ENCODE peak calls at places on chromosome 11, in five cellular contexts. L, R, U, K and X are unnamed samples.

GRCh38 chr11:2325719-2326118 is 23.9 kb downstream of the TSPAN32 start:
- DNase-seq in L (no peak), R (no peak), U (no peak), K (peak; percentile 77), X (no peak)

GRCh38 chr11:67656278-67656922 is 5.9 kb upstream of the ACY3 start:
- DNase-seq in L (no peak), R (no peak), U (no peak), K (no peak), X (no peak)

GRCh38 chr11:13101836-13102574 is 92.9 kb downstream of the RASSF10 start:
- DNase-seq in L (peak; percentile 29), R (no peak), U (no peak), K (no peak), X (no peak)

GRCh38 chr11:2077061-2077802 is 62.0 kb downstream of the IGF2 start:
- DNase-seq in L (peak; percentile 72), R (no peak), U (no peak), K (no peak), X (no peak)

GRCh38 chr11:72625746-72626636 is 48.2 kb downstream of the PDE2A start:
- DNase-seq in L (no peak), R (no peak), U (no peak), K (peak; percentile 91), X (no peak)

GRCh38 chr11:1542267-1542666 is 29.8 kb downstream of the DUSP8 start:
- DNase-seq in L (no peak), R (no peak), U (no peak), K (peak; percentile 16), X (no peak)

GRCh38 chr11:23212829-23213228 is 352.6 kb upstream of the CCDC179 start:
- DNase-seq in L (no peak), R (no peak), U (no peak), K (no peak), X (no peak)

GRCh38 chr11:19027829-19028595 is 32.5 kb downstream of the MRGPRX2 start:
- DNase-seq in L (no peak), R (no peak), U (no peak), K (no peak), X (peak; percentile 25)

GRCh38 chr11:129115652-129116585 is 76.2 kb downstream of the ARHGAP32 start:
- DNase-seq in L (no peak), R (no peak), U (no peak), K (no peak), X (no peak)

GRCh38 chr11:72015511-72016061 is 16.9 kb downstream of the IL18BP start:
- DNase-seq in L (no peak), R (no peak), U (no peak), K (peak; percentile 54), X (no peak)

GRCh38 chr11:10581481-10582019 is 13.1 kb upstream of the LYVE1 start:
- DNase-seq in L (no peak), R (no peak), U (no peak), K (peak; percentile 64), X (no peak)

GRCh38 chr11:96275807-96276594 is 67.0 kb downstream of the MAML2 start:
- DNase-seq in L (no peak), R (no peak), U (no peak), K (no peak), X (no peak)

GRCh38 chr11:68509105-68509504 is 48.6 kb downstream of the PPP6R3 start:
- DNase-seq in L (no peak), R (no peak), U (no peak), K (no peak), X (no peak)

GRCh38 chr11:57680552-57680874 is 12.6 kb downstream of the ZDHHC5 start:
- DNase-seq in L (no peak), R (no peak), U (no peak), K (no peak), X (no peak)

GRCh38 chr11:11403763-11404725 is 51.0 kb upstream of the CSNK2A3 start:
- DNase-seq in L (no peak), R (no peak), U (no peak), K (peak; percentile 74), X (no peak)

GRCh38 chr11:12785901-12786300 is 111.7 kb downstream of the TEAD1 start:
- DNase-seq in L (no peak), R (no peak), U (no peak), K (no peak), X (no peak)

GRCh38 chr11:34905666-34906065 is 10.5 kb downstream of the APIP start:
- DNase-seq in L (no peak), R (no peak), U (no peak), K (no peak), X (no peak)

GRCh38 chr11:17472467-17472866 is 4.2 kb downstream of the ABCC8 start:
- DNase-seq in L (no peak), R (no peak), U (no peak), K (no peak), X (no peak)

GRCh38 chr11:690738-691633 is 4.0 kb downstream of the DEAF1 start:
- DNase-seq in L (peak; percentile 50), R (no peak), U (no peak), K (peak; percentile 43), X (no peak)

GRCh38 chr11:27291302-27291889 is 71.6 kb downstream of the CCDC34 start:
- DNase-seq in L (no peak), R (no peak), U (no peak), K (no peak), X (no peak)

GRCh38 chr11:35272391-35272821 is 133.4 kb downstream of the CD44 start:
- DNase-seq in L (peak; percentile 76), R (no peak), U (no peak), K (no peak), X (peak; percentile 50)

GRCh38 chr11:2276280-2276998 is 6.1 kb upstream of the ASCL2 start:
- DNase-seq in L (peak; percentile 43), R (no peak), U (no peak), K (no peak), X (no peak)

GRCh38 chr11:44751066-44751465 is 24.3 kb downstream of the TSPAN18 start:
- DNase-seq in L (no peak), R (no peak), U (no peak), K (no peak), X (no peak)